ENCODE peak calls at places on chromosomes 2 and 18, in nine cellular contexts. One of them, this sample, is unnamed.

GRCh38 chr18:14104906-14105748 is 27.1 kb downstream of the ZNF519 start:
- ATAC-seq in left colon: no peak
- ATAC-seq in CD8-positive, alpha-beta T cell: no peak
- ATAC-seq in aorta: no peak
- ATAC-seq in Right ventricle myocardium superior: no peak
- ATAC-seq in activated T-cell treated with anti-CD3 and anti-CD28 coated beads, Interleukin-2, amount 50 U/mL, for 72 hours: no peak
- ATAC-seq in mucosa of descending colon: no peak
- ATAC-seq in left cardiac atrium: no peak
- ATAC-seq in pancreas: no peak
- ATAC-seq in this sample: no peak

GRCh38 chr2:14951569-14952285 is 319.2 kb downstream of the LRATD1 start:
- ATAC-seq in left colon: no peak
- ATAC-seq in CD8-positive, alpha-beta T cell: no peak
- ATAC-seq in aorta: no peak
- ATAC-seq in Right ventricle myocardium superior: no peak
- ATAC-seq in activated T-cell treated with anti-CD3 and anti-CD28 coated beads, Interleukin-2, amount 50 U/mL, for 72 hours: no peak
- ATAC-seq in mucosa of descending colon: no peak
- ATAC-seq in left cardiac atrium: no peak
- ATAC-seq in pancreas: no peak
- ATAC-seq in this sample: no peak

GRCh38 chr2:103959174-103960125 is 894.5 kb upstream of the POU3F3 start:
- ATAC-seq in left colon: peak; percentile 36
- ATAC-seq in CD8-positive, alpha-beta T cell: no peak
- ATAC-seq in aorta: no peak
- ATAC-seq in Right ventricle myocardium superior: no peak
- ATAC-seq in activated T-cell treated with anti-CD3 and anti-CD28 coated beads, Interleukin-2, amount 50 U/mL, for 72 hours: no peak
- ATAC-seq in mucosa of descending colon: no peak
- ATAC-seq in left cardiac atrium: no peak
- ATAC-seq in pancreas: peak; percentile 67
- ATAC-seq in this sample: no peak

GRCh38 chr18:43129946-43130523 is 14.6 kb upstream of the RIT2 start:
- ATAC-seq in left colon: no peak
- ATAC-seq in CD8-positive, alpha-beta T cell: no peak
- ATAC-seq in aorta: no peak
- ATAC-seq in Right ventricle myocardium superior: no peak
- ATAC-seq in activated T-cell treated with anti-CD3 and anti-CD28 coated beads, Interleukin-2, amount 50 U/mL, for 72 hours: no peak
- ATAC-seq in mucosa of descending colon: no peak
- ATAC-seq in left cardiac atrium: no peak
- ATAC-seq in pancreas: no peak
- ATAC-seq in this sample: no peak

GRCh38 chr2:219452361-219453317 is 18.0 kb downstream of the SPEG start:
- ATAC-seq in left colon: peak; percentile 35
- ATAC-seq in CD8-positive, alpha-beta T cell: no peak
- ATAC-seq in aorta: peak; percentile 85
- ATAC-seq in Right ventricle myocardium superior: peak; percentile 56
- ATAC-seq in activated T-cell treated with anti-CD3 and anti-CD28 coated beads, Interleukin-2, amount 50 U/mL, for 72 hours: no peak
- ATAC-seq in mucosa of descending colon: peak; percentile 11
- ATAC-seq in left cardiac atrium: peak; percentile 91
- ATAC-seq in pancreas: peak; percentile 74
- ATAC-seq in this sample: no peak

GRCh38 chr2:85371045-85371444 is 16.5 kb downstream of the ELMOD3 start:
- ATAC-seq in left colon: no peak
- ATAC-seq in CD8-positive, alpha-beta T cell: no peak
- ATAC-seq in aorta: no peak
- ATAC-seq in Right ventricle myocardium superior: no peak
- ATAC-seq in activated T-cell treated with anti-CD3 and anti-CD28 coated beads, Interleukin-2, amount 50 U/mL, for 72 hours: no peak
- ATAC-seq in mucosa of descending colon: no peak
- ATAC-seq in left cardiac atrium: no peak
- ATAC-seq in pancreas: peak; percentile 27
- ATAC-seq in this sample: no peak

GRCh38 chr2:29583104-29583503 is 338.3 kb downstream of the ALK start:
- ATAC-seq in left colon: no peak
- ATAC-seq in CD8-positive, alpha-beta T cell: no peak
- ATAC-seq in aorta: no peak
- ATAC-seq in Right ventricle myocardium superior: no peak
- ATAC-seq in activated T-cell treated with anti-CD3 and anti-CD28 coated beads, Interleukin-2, amount 50 U/mL, for 72 hours: no peak
- ATAC-seq in mucosa of descending colon: no peak
- ATAC-seq in left cardiac atrium: no peak
- ATAC-seq in pancreas: peak; percentile 20
- ATAC-seq in this sample: no peak

GRCh38 chr2:64812298-64812697 is 158.6 kb upstream of the SERTAD2 start:
- ATAC-seq in left colon: no peak
- ATAC-seq in CD8-positive, alpha-beta T cell: no peak
- ATAC-seq in aorta: no peak
- ATAC-seq in Right ventricle myocardium superior: peak; percentile 12
- ATAC-seq in activated T-cell treated with anti-CD3 and anti-CD28 coated beads, Interleukin-2, amount 50 U/mL, for 72 hours: no peak
- ATAC-seq in mucosa of descending colon: no peak
- ATAC-seq in left cardiac atrium: peak; percentile 59
- ATAC-seq in pancreas: no peak
- ATAC-seq in this sample: no peak

GRCh38 chr2:56008661-56009411 is 85.3 kb upstream of the EFEMP1 start:
- ATAC-seq in left colon: no peak
- ATAC-seq in CD8-positive, alpha-beta T cell: no peak
- ATAC-seq in aorta: peak; percentile 84
- ATAC-seq in Right ventricle myocardium superior: peak; percentile 86
- ATAC-seq in activated T-cell treated with anti-CD3 and anti-CD28 coated beads, Interleukin-2, amount 50 U/mL, for 72 hours: no peak
- ATAC-seq in mucosa of descending colon: peak; percentile 59
- ATAC-seq in left cardiac atrium: peak; percentile 92
- ATAC-seq in pancreas: peak; percentile 86
- ATAC-seq in this sample: no peak

GRCh38 chr18:13433088-13433487 is 214.5 kb downstream of the LDLRAD4 start:
- ATAC-seq in left colon: no peak
- ATAC-seq in CD8-positive, alpha-beta T cell: no peak
- ATAC-seq in aorta: no peak
- ATAC-seq in Right ventricle myocardium superior: no peak
- ATAC-seq in activated T-cell treated with anti-CD3 and anti-CD28 coated beads, Interleukin-2, amount 50 U/mL, for 72 hours: peak; percentile 69
- ATAC-seq in mucosa of descending colon: no peak
- ATAC-seq in left cardiac atrium: no peak
- ATAC-seq in pancreas: no peak
- ATAC-seq in this sample: peak; percentile 51

GRCh38 chr18:2588666-2589344 is 17.4 kb downstream of the NDC80 start:
- ATAC-seq in left colon: no peak
- ATAC-seq in CD8-positive, alpha-beta T cell: no peak
- ATAC-seq in aorta: no peak
- ATAC-seq in Right ventricle myocardium superior: no peak
- ATAC-seq in activated T-cell treated with anti-CD3 and anti-CD28 coated beads, Interleukin-2, amount 50 U/mL, for 72 hours: no peak
- ATAC-seq in mucosa of descending colon: no peak
- ATAC-seq in left cardiac atrium: no peak
- ATAC-seq in pancreas: no peak
- ATAC-seq in this sample: no peak

GRCh38 chr2:203462308-203462707 is 72.8 kb downstream of the RAPH1 start:
- ATAC-seq in left colon: no peak
- ATAC-seq in CD8-positive, alpha-beta T cell: no peak
- ATAC-seq in aorta: no peak
- ATAC-seq in Right ventricle myocardium superior: no peak
- ATAC-seq in activated T-cell treated with anti-CD3 and anti-CD28 coated beads, Interleukin-2, amount 50 U/mL, for 72 hours: no peak
- ATAC-seq in mucosa of descending colon: no peak
- ATAC-seq in left cardiac atrium: no peak
- ATAC-seq in pancreas: no peak
- ATAC-seq in this sample: no peak

GRCh38 chr2:222352981-222353380 is 54.2 kb upstream of the PAX3 start:
- ATAC-seq in left colon: no peak
- ATAC-seq in CD8-positive, alpha-beta T cell: no peak
- ATAC-seq in aorta: no peak
- ATAC-seq in Right ventricle myocardium superior: no peak
- ATAC-seq in activated T-cell treated with anti-CD3 and anti-CD28 coated beads, Interleukin-2, amount 50 U/mL, for 72 hours: no peak
- ATAC-seq in mucosa of descending colon: no peak
- ATAC-seq in left cardiac atrium: no peak
- ATAC-seq in pancreas: no peak
- ATAC-seq in this sample: no peak

GRCh38 chr2:204015118-204015842 is 78.7 kb downstream of the ICOS start:
- ATAC-seq in left colon: no peak
- ATAC-seq in CD8-positive, alpha-beta T cell: peak; percentile 72
- ATAC-seq in aorta: no peak
- ATAC-seq in Right ventricle myocardium superior: no peak
- ATAC-seq in activated T-cell treated with anti-CD3 and anti-CD28 coated beads, Interleukin-2, amount 50 U/mL, for 72 hours: peak; percentile 64
- ATAC-seq in mucosa of descending colon: no peak
- ATAC-seq in left cardiac atrium: no peak
- ATAC-seq in pancreas: no peak
- ATAC-seq in this sample: peak; percentile 36

GRCh38 chr2:19478441-19478840 is 120.0 kb upstream of the OSR1 start:
- ATAC-seq in left colon: no peak
- ATAC-seq in CD8-positive, alpha-beta T cell: no peak
- ATAC-seq in aorta: no peak
- ATAC-seq in Right ventricle myocardium superior: no peak
- ATAC-seq in activated T-cell treated with anti-CD3 and anti-CD28 coated beads, Interleukin-2, amount 50 U/mL, for 72 hours: no peak
- ATAC-seq in mucosa of descending colon: no peak
- ATAC-seq in left cardiac atrium: no peak
- ATAC-seq in pancreas: no peak
- ATAC-seq in this sample: no peak

GRCh38 chr2:132725134-132725533 is 55.1 kb upstream of the LYPD1 start:
- ATAC-seq in left colon: no peak
- ATAC-seq in CD8-positive, alpha-beta T cell: no peak
- ATAC-seq in aorta: no peak
- ATAC-seq in Right ventricle myocardium superior: no peak
- ATAC-seq in activated T-cell treated with anti-CD3 and anti-CD28 coated beads, Interleukin-2, amount 50 U/mL, for 72 hours: no peak
- ATAC-seq in mucosa of descending colon: no peak
- ATAC-seq in left cardiac atrium: no peak
- ATAC-seq in pancreas: no peak
- ATAC-seq in this sample: no peak

GRCh38 chr2:46416739-46417403 is 62.5 kb upstream of the TMEM247 start:
- ATAC-seq in left colon: peak; percentile 94
- ATAC-seq in CD8-positive, alpha-beta T cell: no peak
- ATAC-seq in aorta: no peak
- ATAC-seq in Right ventricle myocardium superior: no peak
- ATAC-seq in activated T-cell treated with anti-CD3 and anti-CD28 coated beads, Interleukin-2, amount 50 U/mL, for 72 hours: no peak
- ATAC-seq in mucosa of descending colon: peak; percentile 71
- ATAC-seq in left cardiac atrium: no peak
- ATAC-seq in pancreas: no peak
- ATAC-seq in this sample: peak; percentile 19

GRCh38 chr2:14930441-14930840 is 297.9 kb downstream of the LRATD1 start:
- ATAC-seq in left colon: no peak
- ATAC-seq in CD8-positive, alpha-beta T cell: no peak
- ATAC-seq in aorta: no peak
- ATAC-seq in Right ventricle myocardium superior: no peak
- ATAC-seq in activated T-cell treated with anti-CD3 and anti-CD28 coated beads, Interleukin-2, amount 50 U/mL, for 72 hours: no peak
- ATAC-seq in mucosa of descending colon: no peak
- ATAC-seq in left cardiac atrium: no peak
- ATAC-seq in pancreas: no peak
- ATAC-seq in this sample: no peak

GRCh38 chr18:39453882-39454281 is 1888.3 kb upstream of the CELF4 start:
- ATAC-seq in left colon: peak; percentile 89
- ATAC-seq in CD8-positive, alpha-beta T cell: no peak
- ATAC-seq in aorta: peak; percentile 72
- ATAC-seq in Right ventricle myocardium superior: peak; percentile 82
- ATAC-seq in activated T-cell treated with anti-CD3 and anti-CD28 coated beads, Interleukin-2, amount 50 U/mL, for 72 hours: no peak
- ATAC-seq in mucosa of descending colon: peak; percentile 81
- ATAC-seq in left cardiac atrium: peak; percentile 84
- ATAC-seq in pancreas: peak; percentile 91
- ATAC-seq in this sample: no peak

GRCh38 chr2:241036964-241037421 is 38.6 kb downstream of the SNED1 start:
- ATAC-seq in left colon: peak; percentile 34
- ATAC-seq in CD8-positive, alpha-beta T cell: no peak
- ATAC-seq in aorta: no peak
- ATAC-seq in Right ventricle myocardium superior: no peak
- ATAC-seq in activated T-cell treated with anti-CD3 and anti-CD28 coated beads, Interleukin-2, amount 50 U/mL, for 72 hours: no peak
- ATAC-seq in mucosa of descending colon: peak; percentile 61
- ATAC-seq in left cardiac atrium: peak; percentile 7
- ATAC-seq in pancreas: no peak
- ATAC-seq in this sample: peak; percentile 59

GRCh38 chr2:64466696-64467462 is 12.9 kb downstream of the LGALSL start:
- ATAC-seq in left colon: no peak
- ATAC-seq in CD8-positive, alpha-beta T cell: no peak
- ATAC-seq in aorta: no peak
- ATAC-seq in Right ventricle myocardium superior: no peak
- ATAC-seq in activated T-cell treated with anti-CD3 and anti-CD28 coated beads, Interleukin-2, amount 50 U/mL, for 72 hours: no peak
- ATAC-seq in mucosa of descending colon: peak; percentile 25
- ATAC-seq in left cardiac atrium: peak; percentile 22
- ATAC-seq in pancreas: no peak
- ATAC-seq in this sample: no peak

GRCh38 chr2:96554293-96555145 is 18.0 kb downstream of the ARID5A start:
- ATAC-seq in left colon: peak; percentile 39
- ATAC-seq in CD8-positive, alpha-beta T cell: peak; percentile 60
- ATAC-seq in aorta: peak; percentile 84
- ATAC-seq in Right ventricle myocardium superior: peak; percentile 75
- ATAC-seq in activated T-cell treated with anti-CD3 and anti-CD28 coated beads, Interleukin-2, amount 50 U/mL, for 72 hours: peak; percentile 48
- ATAC-seq in mucosa of descending colon: peak; percentile 60
- ATAC-seq in left cardiac atrium: peak; percentile 59
- ATAC-seq in pancreas: peak; percentile 73
- ATAC-seq in this sample: peak; percentile 27

GRCh38 chr2:230046491-230046890 is 22.2 kb downstream of the SLC16A14 start:
- ATAC-seq in left colon: no peak
- ATAC-seq in CD8-positive, alpha-beta T cell: no peak
- ATAC-seq in aorta: no peak
- ATAC-seq in Right ventricle myocardium superior: no peak
- ATAC-seq in activated T-cell treated with anti-CD3 and anti-CD28 coated beads, Interleukin-2, amount 50 U/mL, for 72 hours: no peak
- ATAC-seq in mucosa of descending colon: no peak
- ATAC-seq in left cardiac atrium: no peak
- ATAC-seq in pancreas: no peak
- ATAC-seq in this sample: no peak

GRCh38 chr2:121969155-121969554 is 213.7 kb downstream of the TSN start:
- ATAC-seq in left colon: no peak
- ATAC-seq in CD8-positive, alpha-beta T cell: no peak
- ATAC-seq in aorta: peak; percentile 70
- ATAC-seq in Right ventricle myocardium superior: peak; percentile 92
- ATAC-seq in activated T-cell treated with anti-CD3 and anti-CD28 coated beads, Interleukin-2, amount 50 U/mL, for 72 hours: no peak
- ATAC-seq in mucosa of descending colon: no peak
- ATAC-seq in left cardiac atrium: peak; percentile 87
- ATAC-seq in pancreas: peak; percentile 65
- ATAC-seq in this sample: no peak

GRCh38 chr2:175227382-175227781 is 45.9 kb upstream of the ATP5MC3 start:
- ATAC-seq in left colon: no peak
- ATAC-seq in CD8-positive, alpha-beta T cell: no peak
- ATAC-seq in aorta: no peak
- ATAC-seq in Right ventricle myocardium superior: no peak
- ATAC-seq in activated T-cell treated with anti-CD3 and anti-CD28 coated beads, Interleukin-2, amount 50 U/mL, for 72 hours: peak; percentile 97
- ATAC-seq in mucosa of descending colon: no peak
- ATAC-seq in left cardiac atrium: no peak
- ATAC-seq in pancreas: no peak
- ATAC-seq in this sample: peak; percentile 94

GRCh38 chr18:49630246-49630699 is 68.4 kb downstream of the LIPG start:
- ATAC-seq in left colon: peak; percentile 71
- ATAC-seq in CD8-positive, alpha-beta T cell: no peak
- ATAC-seq in aorta: no peak
- ATAC-seq in Right ventricle myocardium superior: peak; percentile 23
- ATAC-seq in activated T-cell treated with anti-CD3 and anti-CD28 coated beads, Interleukin-2, amount 50 U/mL, for 72 hours: no peak
- ATAC-seq in mucosa of descending colon: peak; percentile 71
- ATAC-seq in left cardiac atrium: no peak
- ATAC-seq in pancreas: peak; percentile 61
- ATAC-seq in this sample: no peak

GRCh38 chr2:86243950-86244733 is 44.9 kb downstream of the MRPL35 start:
- ATAC-seq in left colon: no peak
- ATAC-seq in CD8-positive, alpha-beta T cell: no peak
- ATAC-seq in aorta: no peak
- ATAC-seq in Right ventricle myocardium superior: no peak
- ATAC-seq in activated T-cell treated with anti-CD3 and anti-CD28 coated beads, Interleukin-2, amount 50 U/mL, for 72 hours: no peak
- ATAC-seq in mucosa of descending colon: no peak
- ATAC-seq in left cardiac atrium: no peak
- ATAC-seq in pancreas: peak; percentile 73
- ATAC-seq in this sample: no peak

GRCh38 chr2:38037757-38038615 is 38.0 kb downstream of the CYP1B1 start:
- ATAC-seq in left colon: no peak
- ATAC-seq in CD8-positive, alpha-beta T cell: no peak
- ATAC-seq in aorta: peak; percentile 87
- ATAC-seq in Right ventricle myocardium superior: peak; percentile 88
- ATAC-seq in activated T-cell treated with anti-CD3 and anti-CD28 coated beads, Interleukin-2, amount 50 U/mL, for 72 hours: peak; percentile 93
- ATAC-seq in mucosa of descending colon: peak; percentile 19
- ATAC-seq in left cardiac atrium: peak; percentile 84
- ATAC-seq in pancreas: peak; percentile 78
- ATAC-seq in this sample: peak; percentile 92

GRCh38 chr2:108968619-108969018 is 20.4 kb downstream of the EDAR start:
- ATAC-seq in left colon: peak; percentile 42
- ATAC-seq in CD8-positive, alpha-beta T cell: no peak
- ATAC-seq in aorta: no peak
- ATAC-seq in Right ventricle myocardium superior: no peak
- ATAC-seq in activated T-cell treated with anti-CD3 and anti-CD28 coated beads, Interleukin-2, amount 50 U/mL, for 72 hours: peak; percentile 45
- ATAC-seq in mucosa of descending colon: peak; percentile 56
- ATAC-seq in left cardiac atrium: peak; percentile 42
- ATAC-seq in pancreas: peak; percentile 69
- ATAC-seq in this sample: no peak

GRCh38 chr2:144390424-144391020 is 129.4 kb downstream of the ZEB2 start:
- ATAC-seq in left colon: no peak
- ATAC-seq in CD8-positive, alpha-beta T cell: no peak
- ATAC-seq in aorta: no peak
- ATAC-seq in Right ventricle myocardium superior: peak; percentile 88
- ATAC-seq in activated T-cell treated with anti-CD3 and anti-CD28 coated beads, Interleukin-2, amount 50 U/mL, for 72 hours: no peak
- ATAC-seq in mucosa of descending colon: no peak
- ATAC-seq in left cardiac atrium: peak; percentile 66
- ATAC-seq in pancreas: no peak
- ATAC-seq in this sample: no peak

GRCh38 chr2:100704156-100704555 is 115.8 kb upstream of the NPAS2 start:
- ATAC-seq in left colon: no peak
- ATAC-seq in CD8-positive, alpha-beta T cell: no peak
- ATAC-seq in aorta: no peak
- ATAC-seq in Right ventricle myocardium superior: no peak
- ATAC-seq in activated T-cell treated with anti-CD3 and anti-CD28 coated beads, Interleukin-2, amount 50 U/mL, for 72 hours: no peak
- ATAC-seq in mucosa of descending colon: no peak
- ATAC-seq in left cardiac atrium: no peak
- ATAC-seq in pancreas: no peak
- ATAC-seq in this sample: no peak

This sample was measured in activated T-helper 17 cell treated with anti-CD3 and anti-CD28 coated beads, Interleukin-2, amount 50 U/mL, for 72 hours.